ENCODE peak calls at places on chromosomes 2 and 18, in five cellular contexts. W is aorta; B is neural crest cell; V is B cell; S is CD4-positive, CD25-positive, alpha-beta regulatory T cell. Z is an unnamed sample.
A peak's percentile ranks its signal among the peaks of the same experiment; 100 is the strongest.

GRCh38 chr2:230594286-230594840 is 118.3 kb upstream of the CAB39 start:
- DNase-seq in W (no peak), B (no peak), V (no peak), S (no peak), Z (peak; percentile 9)

GRCh38 chr18:34643982-34644381 is 66.1 kb upstream of the DTNA start:
- DNase-seq in W (no peak), B (no peak), V (no peak), S (no peak), Z (no peak)

GRCh38 chr2:227616631-227617030 is 667 bp upstream of the SCYGR4 start:
- DNase-seq in W (no peak), B (no peak), V (no peak), S (no peak), Z (no peak)

GRCh38 chr2:115165529-115166109 is 723.2 kb downstream of the DPP10 start:
- DNase-seq in W (no peak), B (peak; percentile 38), V (no peak), S (no peak), Z (no peak)

GRCh38 chr2:119326938-119327337 is 39.7 kb downstream of the C2orf76 start:
- DNase-seq in W (no peak), B (no peak), V (no peak), S (no peak), Z (no peak)

GRCh38 chr18:49547701-49548100 is 14.2 kb upstream of the LIPG start:
- DNase-seq in W (no peak), B (no peak), V (no peak), S (no peak), Z (no peak)

GRCh38 chr2:33946198-33946597 is 347.1 kb upstream of the FAM98A start:
- DNase-seq in W (no peak), B (no peak), V (no peak), S (no peak), Z (no peak)

GRCh38 chr2:226902041-226902972 is 66.5 kb downstream of the RHBDD1 start:
- DNase-seq in W (no peak), B (no peak), V (no peak), S (no peak), Z (no peak)

GRCh38 chr2:100278986-100279385 is 43.3 kb downstream of the LONRF2 start:
- DNase-seq in W (peak; percentile 66), B (no peak), V (no peak), S (no peak), Z (peak; percentile 47)

GRCh38 chr18:79406708-79407107 is 11.0 kb downstream of the NFATC1 start:
- DNase-seq in W (peak; percentile 72), B (no peak), V (no peak), S (no peak), Z (no peak)

GRCh38 chr2:105919191-105919811 is 174.6 kb downstream of the NCK2 start:
- DNase-seq in W (peak; percentile 44), B (peak; percentile 14), V (no peak), S (no peak), Z (no peak)

Z was measured in immature natural killer cell.